ENCODE peak calls at places on chromosomes 4 and X, in four cellular contexts. R is H9, W is gastrocnemius medialis, F is right atrium auricular region. I is an unnamed sample.

GRCh38 chr4:153573881-153574807 is 108.0 kb downstream of the TMEM131L start:
- DNase-seq in R (no peak), F (peak), W (peak), I (peak)

GRCh38 chr4:45102716-45103115 is 376.4 kb upstream of the GNPDA2 start:
- DNase-seq in W (no peak), R (no peak), F (no peak), I (no peak)

GRCh38 chr4:59689149-59689548 is 1511.0 kb upstream of the ADGRL3 start:
- DNase-seq in F (no peak), R (no peak), W (no peak), I (no peak)

GRCh38 chr4:40630335-40631021 is 814 bp upstream of the RBM47 start:
- DNase-seq in R (peak), F (peak), W (peak), I (peak)

GRCh38 chrX:119401569-119401968 is 2.4 kb downstream of the SLC25A43 start:
- DNase-seq in R (no peak), W (no peak), F (no peak), I (no peak)

GRCh38 chr4:184805462-184806245 is 20.1 kb downstream of the ACSL1 start:
- DNase-seq in W (peak), R (peak), F (peak), I (no peak)

GRCh38 chrX:148161661-148162060 is 180.5 kb downstream of the FMR1NB start:
- DNase-seq in R (no peak), W (no peak), F (no peak), I (no peak)

GRCh38 chr4:153209410-153209809 is 5.2 kb downstream of the TRIM2 start:
- DNase-seq in F (no peak), W (no peak), R (no peak), I (no peak)

GRCh38 chr4:3803475-3803847 is 37.3 kb downstream of the ADRA2C start:
- DNase-seq in R (no peak), W (no peak), F (no peak), I (no peak)

GRCh38 chr4:89583106-89583505 is 253.9 kb downstream of the SNCA start:
- DNase-seq in F (no peak), W (no peak), R (no peak), I (no peak)

GRCh38 chrX:123975180-123975579 is 13.7 kb downstream of the STAG2 start:
- DNase-seq in W (no peak), R (no peak), F (no peak), I (no peak)

GRCh38 chr4:53583513-53583912 is 7.8 kb downstream of the LNX1 start:
- DNase-seq in F (no peak), W (no peak), R (no peak), I (no peak)

GRCh38 chr4:74032064-74032463 is 6.4 kb downstream of the CXCL3 start:
- DNase-seq in W (no peak), R (no peak), F (no peak), I (no peak)

GRCh38 chr4:89296871-89297270 is 10.7 kb downstream of the GPRIN3 start:
- DNase-seq in R (no peak), W (no peak), F (no peak), I (no peak)

GRCh38 chr4:27350161-27350560 is 489.5 kb downstream of the STIM2 start:
- DNase-seq in F (no peak), W (no peak), R (no peak), I (no peak)

GRCh38 chr4:27368781-27369180 is 508.1 kb downstream of the STIM2 start:
- DNase-seq in F (no peak), R (no peak), W (no peak), I (no peak)

GRCh38 chr4:175263537-175263936 is 345.4 kb downstream of the ADAM29 start:
- DNase-seq in W (no peak), F (no peak), R (no peak), I (no peak)

GRCh38 chr4:110085131-110085530 is 113.3 kb downstream of the ELOVL6 start:
- DNase-seq in F (no peak), R (no peak), W (peak), I (no peak)

GRCh38 chrX:21800344-21800770 is 39.1 kb upstream of the MBTPS2 start:
- DNase-seq in F (no peak), R (no peak), W (peak), I (no peak)

GRCh38 chr4:20679946-20680345 is 20.3 kb upstream of the PACRGL start:
- DNase-seq in F (no peak), W (no peak), R (no peak), I (no peak)

GRCh38 chrX:134530845-134531244 is 70.9 kb downstream of the HPRT1 start:
- DNase-seq in F (no peak), R (no peak), W (no peak), I (no peak)

GRCh38 chr4:147825451-147826287 is 93.8 kb downstream of the ARHGAP10 start:
- DNase-seq in F (no peak), W (no peak), R (no peak), I (no peak)

GRCh38 chr4:145001635-145002034 is 96.4 kb downstream of the ANAPC10 start:
- DNase-seq in W (no peak), R (no peak), F (no peak), I (no peak)

GRCh38 chr4:10182446-10183424 is 66.1 kb upstream of the WDR1 start:
- DNase-seq in W (no peak), R (no peak), F (no peak), I (no peak)

GRCh38 chrX:153582896-153583295 is 16.0 kb downstream of the CCNQ start:
- DNase-seq in F (no peak), R (no peak), W (no peak), I (no peak)

GRCh38 chr4:1369484-1370079 is 22.6 kb downstream of the UVSSA start:
- DNase-seq in R (no peak), F (no peak), W (no peak), I (no peak)

GRCh38 chr4:1370321-1371124 is 23.5 kb downstream of the UVSSA start:
- DNase-seq in F (no peak), W (peak), R (no peak), I (no peak)

GRCh38 chr4:1367936-1368289 is 20.9 kb downstream of the UVSSA start:
- DNase-seq in R (no peak), F (no peak), W (no peak), I (no peak)

GRCh38 chr4:1368421-1369090 is 21.5 kb downstream of the UVSSA start:
- DNase-seq in W (peak), F (no peak), R (peak), I (no peak)

DNA sequence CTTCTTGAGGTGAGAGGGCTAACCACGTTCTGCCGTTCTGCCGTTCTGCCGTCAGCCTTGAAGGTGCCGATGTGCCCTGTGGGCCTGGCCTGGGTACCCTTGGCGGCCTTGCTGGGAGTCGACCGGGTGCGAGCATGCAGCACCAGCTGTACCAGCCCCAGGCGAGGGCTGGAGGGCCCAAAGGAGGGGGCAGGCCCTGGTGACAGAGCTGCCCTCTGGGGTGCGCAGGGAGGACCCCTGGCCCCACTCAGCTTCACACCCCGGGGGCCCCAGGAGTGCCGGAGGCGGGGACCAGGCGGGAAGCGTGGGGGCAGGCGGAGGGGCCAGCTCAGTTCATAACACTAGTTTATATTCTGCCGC is 22.1 kb downstream of the UVSSA start:
- DNase-seq in W (peak), F (no peak), R (no peak), I (no peak)
- H3K27ac ChIP-seq in W (no peak), F (no peak), R (no peak), I (no peak)

DNA sequence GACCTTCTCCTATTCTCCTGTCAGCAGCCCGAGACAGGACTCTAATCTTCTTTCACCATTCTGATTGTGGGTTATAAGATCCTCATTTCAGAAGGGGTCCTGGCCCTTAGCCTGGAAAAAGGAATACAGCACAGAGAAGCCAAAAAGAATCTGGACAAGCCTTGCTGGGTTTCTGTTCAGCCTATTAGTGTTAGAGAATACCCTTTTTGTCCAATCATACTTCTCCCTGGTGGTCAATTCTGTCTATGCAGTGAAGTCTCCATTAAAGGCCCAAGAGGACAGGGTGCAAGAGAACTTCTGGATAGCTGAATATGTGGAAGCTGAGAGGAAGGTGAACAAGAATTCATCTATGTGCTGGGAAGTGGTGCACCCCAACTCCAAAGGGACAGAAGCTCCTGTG is 105.7 kb upstream of the AGA start:
- DNase-seq in W (no peak), R (no peak), F (no peak), I (no peak)
- H3K27ac ChIP-seq in W (no peak), R (no peak), F (no peak), I (no peak)

GRCh38 chr4:726816-727215 is 21.2 kb downstream of the PCGF3 start:
- DNase-seq in F (no peak), W (no peak), R (no peak), I (no peak)
- H3K27ac ChIP-seq in F (no peak), W (peak), R (no peak), I (no peak)

DNA sequence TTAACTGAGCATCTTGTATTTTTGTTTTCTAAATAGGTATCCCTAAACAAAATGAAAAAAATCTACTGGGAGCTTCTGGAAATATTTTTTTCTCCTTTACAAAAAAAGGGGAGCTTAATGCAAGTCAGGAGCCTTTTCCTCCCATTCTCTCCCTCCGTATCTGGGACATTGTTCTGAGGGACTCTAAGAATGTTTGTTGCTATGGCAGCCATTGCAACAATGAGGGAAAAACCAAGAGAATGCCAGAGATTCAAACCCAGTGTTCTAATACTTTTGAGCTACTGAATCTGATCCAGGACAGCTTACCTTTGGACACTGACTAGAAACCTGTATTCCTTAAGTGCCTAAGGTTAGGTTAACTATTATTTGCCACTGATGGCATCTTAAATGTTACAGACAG is 485.7 kb upstream of the HS3ST1 start:
- DNase-seq in W (no peak), F (no peak), R (peak), I (no peak)
- H3K27ac ChIP-seq in W (no peak), F (no peak), R (no peak), I (no peak)

DNA sequence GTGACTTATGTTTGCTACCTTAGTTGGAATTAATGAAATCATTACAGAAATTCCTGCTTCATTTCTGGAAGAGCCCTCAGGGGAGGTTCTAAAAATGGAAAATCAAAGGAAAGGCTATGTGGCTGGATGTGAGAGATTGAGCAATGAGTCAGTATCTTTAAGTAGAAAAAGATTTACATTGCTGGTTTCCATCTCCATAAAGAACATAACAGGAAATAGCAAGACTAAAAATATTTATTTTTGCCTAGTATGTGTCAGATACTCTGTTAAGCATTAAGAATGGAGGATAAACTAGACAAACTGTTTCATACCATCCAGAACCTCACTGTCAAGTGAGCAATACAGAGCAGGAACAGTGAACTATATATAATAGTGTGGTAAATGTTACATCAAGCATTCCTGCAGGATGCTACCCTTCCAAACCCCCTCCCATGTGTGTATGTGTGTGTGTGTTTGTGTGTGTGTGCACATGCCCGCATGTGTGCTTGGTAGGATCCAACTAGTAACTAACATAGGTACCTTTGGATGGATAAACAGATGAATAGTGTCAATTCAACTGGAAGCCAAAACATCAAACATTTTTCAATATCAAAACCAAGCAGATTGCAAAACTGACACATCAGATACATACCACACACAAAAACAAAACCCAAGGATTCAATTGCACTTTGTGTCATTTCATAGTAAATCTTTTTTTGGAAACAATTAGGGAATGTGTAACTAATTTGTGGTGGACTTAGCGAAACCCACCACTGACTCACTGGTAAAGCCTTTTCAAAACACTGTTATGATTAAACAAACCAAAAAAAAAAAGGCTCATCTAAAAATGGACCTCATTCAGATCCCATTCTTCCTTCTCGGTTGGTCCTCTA is 223.4 kb downstream of the SHROOM3 start:
- DNase-seq in R (no peak), F (no peak), W (no peak), I (no peak)
- H3K27ac ChIP-seq in R (no peak), F (no peak), W (no peak), I (no peak)

I was measured in uterus.